ENCODE peak calls at places on chromosomes 13 and 19, in ten cellular contexts. V, Q, T, Y, G, K, F, Z, M and W are unnamed samples.

GRCh38 chr13:113776231-113777125 is 17.5 kb downstream of the TMEM255B start:
- DNase-seq in Z (no peak), Y (no peak), V (no peak), T (no peak), F (no peak), Q (no peak), K (no peak), M (no peak), G (no peak), W (no peak)

GRCh38 chr19:15732388-15732787 is 4.6 kb downstream of the OR10H2 start:
- DNase-seq in Z (no peak), G (no peak), M (no peak), V (no peak), F (no peak), T (no peak), Q (no peak), Y (no peak), K (no peak), W (no peak)

GRCh38 chr13:72126424-72126823 is 259.4 kb upstream of the DACH1 start:
- DNase-seq in V (no peak), F (no peak), G (no peak), T (no peak), Y (no peak), M (no peak), Q (no peak), Z (no peak), K (no peak), W (no peak)

GRCh38 chr19:37953125-37953524 is 46.1 kb downstream of the SIPA1L3 start:
- DNase-seq in F (no peak), K (no peak), Z (no peak), T (no peak), Y (no peak), G (no peak), M (no peak), V (no peak), Q (no peak), W (no peak)

GRCh38 chr19:21221653-21222052 is 79.8 kb downstream of the ZNF431 start:
- DNase-seq in K (no peak), G (no peak), T (no peak), Z (no peak), M (no peak), V (no peak), Y (no peak), F (no peak), Q (no peak), W (no peak)

GRCh38 chr19:47430041-47430802 is 10.9 kb upstream of the MEIS3 start:
- DNase-seq in M (no peak), T (peak), V (no peak), Z (peak), K (no peak), Q (peak), F (peak), Y (peak), G (no peak), W (no peak)

GRCh38 chr19:42442833-42443232 is at the start of gene CXCL17:
- DNase-seq in Y (no peak), F (no peak), V (no peak), Q (no peak), T (no peak), Z (peak), G (no peak), K (no peak), M (no peak), W (no peak)

GRCh38 chr19:40604647-40605200 is 3.6 kb downstream of the LTBP4 start:
- DNase-seq in Y (no peak), F (no peak), T (peak), G (no peak), M (no peak), K (no peak), V (no peak), Z (peak), Q (no peak), W (no peak)

GRCh38 chr19:2080336-2080988 is 15.7 kb downstream of the MOB3A start:
- DNase-seq in G (no peak), K (no peak), Z (no peak), Y (no peak), Q (no peak), M (no peak), T (no peak), V (no peak), F (no peak), W (no peak)

GRCh38 chr13:39038569-39038898 is 278 bp downstream of the NHLRC3 start:
- DNase-seq in F (no peak), M (no peak), V (no peak), Q (peak), Z (peak), G (no peak), Y (peak), T (no peak), K (peak), W (no peak)

GRCh38 chr13:33536639-33537425 is 251.3 kb upstream of the STARD13 start:
- DNase-seq in Y (peak), Z (no peak), Q (no peak), F (no peak), M (peak), T (no peak), V (no peak), K (no peak), G (no peak), W (no peak)

GRCh38 chr19:24065243-24065642 is 21.7 kb upstream of the ZNF254 start:
- DNase-seq in M (no peak), G (no peak), T (no peak), Y (no peak), K (no peak), Q (no peak), V (no peak), F (no peak), Z (no peak), W (no peak)

GRCh38 chr19:14272623-14273022 is 66.7 kb upstream of the ADGRL1 start:
- DNase-seq in G (no peak), V (no peak), Q (no peak), Y (no peak), K (no peak), Z (no peak), F (no peak), T (no peak), M (no peak), W (no peak)

GRCh38 chr19:14277608-14278007 is 71.6 kb upstream of the ADGRL1 start:
- DNase-seq in Z (no peak), F (no peak), G (no peak), Y (no peak), T (no peak), Q (no peak), K (no peak), M (no peak), V (no peak), W (no peak)

GRCh38 chr19:14267224-14267741 is 61.3 kb upstream of the ADGRL1 start:
- DNase-seq in V (no peak), T (no peak), Q (no peak), M (no peak), Y (no peak), K (no peak), G (no peak), Z (no peak), F (no peak), W (no peak)

DNA sequence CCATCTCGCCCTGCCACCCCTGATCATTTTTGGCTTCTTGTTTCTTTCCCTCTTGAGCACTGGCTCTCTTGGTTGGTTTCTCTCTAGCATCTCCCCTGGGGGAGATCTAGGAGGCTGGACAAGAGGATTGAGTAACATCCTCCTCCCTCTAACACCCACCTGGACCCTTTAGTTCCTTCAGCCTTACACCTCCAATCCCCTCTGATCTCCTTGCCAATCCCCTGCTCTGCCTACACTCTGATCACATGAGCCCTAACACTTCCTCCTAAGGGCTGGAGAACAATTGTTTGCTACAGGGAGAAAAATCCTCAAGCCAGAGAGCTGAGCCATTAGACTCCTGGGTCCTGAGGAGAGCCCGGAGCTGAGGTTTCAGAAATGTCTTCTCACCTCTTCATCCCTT is 65.9 kb upstream of the ADGRL1 start:
- DNase-seq in Z (no peak), K (no peak), M (no peak), G (no peak), Y (no peak), Q (no peak), F (no peak), T (no peak), V (no peak), W (no peak)
- TF ChIP-seq CTCF in Z (no peak), K (no peak), M (no peak), G (no peak), Y (no peak), Q (no peak), F (no peak), T (no peak), V (no peak), W (no peak)

GRCh38 chr13:60379837-60380236 is 17.2 kb upstream of the TDRD3 start:
- DNase-seq in M (no peak), V (no peak), Q (no peak), G (no peak), F (no peak), Y (no peak), T (no peak), Z (no peak), K (no peak), W (no peak)
- TF ChIP-seq CTCF in M (no peak), V (peak), Q (no peak), G (peak), F (no peak), Y (peak), T (peak), Z (no peak), K (no peak), W (peak)

GRCh38 chr13:46795321-46795720 is 1.6 kb downstream of the ESD start:
- DNase-seq in Z (no peak), F (no peak), Q (peak), T (no peak), G (no peak), V (no peak), Y (no peak), K (no peak), M (no peak), W (no peak)
- TF ChIP-seq CTCF in Z (no peak), F (no peak), Q (no peak), T (peak), G (no peak), V (no peak), Y (no peak), K (no peak), M (no peak), W (no peak)

DNA sequence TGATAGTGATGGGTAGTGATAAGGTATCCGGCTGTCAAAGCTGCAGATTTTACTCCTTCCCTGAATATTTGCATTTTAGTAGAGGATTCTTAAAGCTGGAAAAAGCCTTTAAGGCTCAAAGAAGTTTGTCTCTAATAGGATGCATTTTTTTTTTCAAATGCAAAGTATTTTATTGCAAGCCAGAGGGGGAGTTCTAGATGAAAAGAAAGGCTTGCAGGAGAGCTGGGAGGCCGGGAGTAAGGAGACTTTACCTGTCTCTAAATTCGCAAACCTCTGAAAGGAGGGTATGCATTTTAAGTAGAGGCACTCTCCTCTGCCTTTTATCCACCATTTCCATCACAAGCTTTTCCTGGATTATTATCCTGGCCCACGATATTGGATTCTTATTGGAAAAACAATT is 100.6 kb upstream of the FNDC3A start:
- DNase-seq in T (peak), V (no peak), Y (no peak), M (no peak), K (no peak), G (no peak), Z (no peak), F (no peak), Q (no peak), W (no peak)
- TF ChIP-seq CTCF in T (no peak), V (no peak), Y (no peak), M (no peak), K (no peak), G (no peak), Z (no peak), F (no peak), Q (no peak), W (no peak)